ENCODE peak calls at places on chromosomes 16 and 17, in eight cellular contexts. G is Kasumi-1; A is T-helper 2 cell; B is fibroblast of pulmonary artery; S is stimulated activated CD8-positive, alpha-beta memory T cell treated with anti-CD3 and anti-CD28 coated beads, Interleukin-15, amount 100 ng/mL, for 24 hours; L is stromal cell of bone marrow; X is WTC11; O is kidney glomerular epithelial cell. M is an unnamed sample.

GRCh38 chr17:43568506-43569082 is 22.5 kb upstream of the ETV4 start:
- DNase-seq in G (no peak), A (no peak), B (no peak), S (no peak), L (no peak), X (no peak), O (no peak), M (no peak)

GRCh38 chr16:87295259-87295658 is 21.9 kb downstream of the C16orf95 start:
- DNase-seq in G (no peak), A (no peak), B (no peak), S (no peak), L (no peak), X (no peak), O (peak), M (no peak)

GRCh38 chr17:16428098-16428882 is 12.9 kb downstream of the TRPV2 start:
- DNase-seq in G (peak), A (no peak), B (peak), S (no peak), L (no peak), X (peak), O (no peak), M (peak)

GRCh38 chr16:49854227-49855203 is 1.4 kb downstream of the ZNF423 start:
- DNase-seq in G (no peak), A (no peak), B (peak), S (no peak), L (no peak), X (peak), O (no peak), M (no peak)

GRCh38 chr16:8548166-8548565 is 42.1 kb downstream of the TMEM114 start:
- DNase-seq in G (no peak), A (no peak), B (no peak), S (no peak), L (no peak), X (no peak), O (no peak), M (no peak)

GRCh38 chr16:30700491-30700890 is 1.5 kb downstream of the SRCAP start:
- DNase-seq in G (no peak), A (no peak), B (peak), S (no peak), L (no peak), X (no peak), O (no peak), M (no peak)

GRCh38 chr17:72915631-72916081 is 176.8 kb downstream of the SLC39A11 start:
- DNase-seq in G (no peak), A (no peak), B (no peak), S (no peak), L (no peak), X (no peak), O (no peak), M (peak)

GRCh38 chr16:2924901-2925820 is 13.4 kb downstream of the FLYWCH1 start:
- DNase-seq in G (no peak), A (no peak), B (no peak), S (no peak), L (no peak), X (peak), O (no peak), M (peak)

M was measured in pons.